ENCODE peak calls at places on chromosomes 1 and 21, in ten cellular contexts. O is NCI-H1092 treated with DMSO at 0.1 percent for 48 hours; K is heart left ventricle; A is heart right ventricle; H is OCI-M1; U is RKO; R is neural crest cell; Q is activated naive CD8-positive, alpha-beta T cell treated with anti-CD3 and anti-CD28 coated beads, Interleukin-2, amount 10 ng/mL, durations not matched to agents 7 days and 5 days; P is midbrain; G is SHP77. E is an unnamed sample.

GRCh38 chr21:28150778-28151177 is 841.9 kb downstream of the LTN1 start:
- DNase-seq in Q (no peak), O (no peak), H (no peak), G (no peak), P (no peak), U (no peak), K (no peak), R (no peak), A (no peak), E (no peak)

GRCh38 chr1:187509091-187509490 is 680.3 kb downstream of the PLA2G4A start:
- DNase-seq in Q (no peak), P (no peak), U (no peak), R (no peak), A (no peak), K (no peak), H (no peak), O (peak), G (peak), E (peak)

GRCh38 chr1:217274927-217275616 is 355.8 kb downstream of the GPATCH2 start:
- DNase-seq in Q (no peak), K (no peak), P (no peak), G (no peak), R (no peak), H (no peak), O (no peak), U (peak), A (no peak), E (no peak)

GRCh38 chr1:145958734-145959133 is 917 bp upstream of the LIX1L start:
- DNase-seq in G (no peak), K (no peak), P (no peak), Q (no peak), R (no peak), U (no peak), A (no peak), H (no peak), O (no peak), E (no peak)

GRCh38 chr1:189987509-189987908 is 490.2 kb downstream of the BRINP3 start:
- DNase-seq in R (no peak), H (no peak), K (no peak), P (no peak), O (no peak), U (no peak), Q (no peak), A (no peak), G (no peak), E (no peak)

GRCh38 chr1:188476606-188477005 is 1647.9 kb downstream of the PLA2G4A start:
- DNase-seq in G (no peak), U (no peak), R (no peak), P (no peak), H (no peak), A (no peak), O (no peak), K (no peak), Q (no peak), E (no peak)

GRCh38 chr1:155970531-155971167 is 7.7 kb downstream of the ARHGEF2 start:
- DNase-seq in Q (no peak), U (peak), R (no peak), K (peak), H (peak), A (peak), P (peak), G (no peak), O (no peak), E (no peak)

GRCh38 chr1:234603221-234604204 is 6.5 kb downstream of the IRF2BP2 start:
- DNase-seq in R (no peak), P (peak), H (peak), Q (no peak), G (no peak), U (peak), A (no peak), K (no peak), O (peak), E (peak)

GRCh38 chr1:62311473-62311943 is 7.7 kb downstream of the KANK4 start:
- DNase-seq in U (no peak), H (peak), O (no peak), G (no peak), A (no peak), K (no peak), R (no peak), P (no peak), Q (no peak), E (peak)

GRCh38 chr1:193433599-193433998 is 247.2 kb upstream of the B3GALT2 start:
- DNase-seq in Q (no peak), H (no peak), U (no peak), R (no peak), G (no peak), K (no peak), P (no peak), O (no peak), A (no peak), E (no peak)

GRCh38 chr1:110464340-110464739 is 13.4 kb downstream of the PROK1 start:
- DNase-seq in P (no peak), K (no peak), U (no peak), R (no peak), Q (no peak), O (no peak), G (no peak), H (no peak), A (no peak), E (no peak)

GRCh38 chr21:44549525-44550211 is 1.6 kb downstream of the KRTAP10-2 start:
- DNase-seq in Q (no peak), G (no peak), O (no peak), U (no peak), K (no peak), R (no peak), A (no peak), H (no peak), P (no peak), E (no peak)

GRCh38 chr1:7678491-7679158 is 92.5 kb upstream of the VAMP3 start:
- DNase-seq in O (no peak), P (no peak), R (no peak), H (no peak), K (no peak), A (no peak), G (no peak), U (no peak), Q (no peak), E (no peak)

GRCh38 chr1:37315236-37315870 is 159.0 kb upstream of the ZC3H12A start:
- DNase-seq in O (no peak), A (no peak), K (no peak), U (no peak), Q (no peak), R (no peak), H (no peak), P (no peak), G (no peak), E (peak)

GRCh38 chr1:239387304-239388231 is 1.2 kb downstream of the CHRM3 start:
- DNase-seq in K (no peak), Q (peak), H (no peak), P (no peak), A (no peak), R (peak), G (no peak), O (no peak), U (no peak), E (peak)

GRCh38 chr1:50969611-50970507 is at the start of gene CDKN2C:
- DNase-seq in A (peak), U (peak), Q (peak), G (peak), P (peak), O (peak), K (peak), H (peak), R (peak), E (peak)

GRCh38 chr1:6200188-6200809 is 904 bp upstream of the RPL22 start:
- DNase-seq in H (peak), R (no peak), A (no peak), Q (no peak), O (peak), P (no peak), G (peak), U (no peak), K (no peak), E (no peak)

GRCh38 chr1:156115514-156116374 is 1.2 kb downstream of the LMNA start:
- DNase-seq in K (peak), Q (no peak), O (no peak), A (peak), U (peak), G (peak), P (peak), R (no peak), H (peak), E (peak)

GRCh38 chr21:45074048-45074817 is at the start of gene ADARB1:
- DNase-seq in Q (peak), A (peak), R (peak), H (peak), P (peak), U (peak), K (peak), G (peak), O (peak), E (peak)